ENCODE peak calls at places on chromosomes 16 and 17, in nine cellular contexts. N is NCI-H460, C is Right ventricle myocardium superior, G is choroid plexus epithelial cell, R is HCT116, S is progenitor cell of endocrine pancreas, D is NB4, X is DMS79, F is sigmoid colon. B is an unnamed sample.

GRCh38 chr17:65593870-65594584 is 32.6 kb upstream of the AXIN2 start:
- DNase-seq in X (no peak), S (no peak), D (no peak), R (no peak), G (peak), F (no peak), C (no peak), N (no peak), B (no peak)

GRCh38 chr16:3503513-3503912 is 2.7 kb downstream of the CLUAP1 start:
- DNase-seq in C (peak), G (no peak), R (no peak), D (no peak), F (peak), X (no peak), N (no peak), S (no peak), B (no peak)

GRCh38 chr17:13460646-13461045 is 141.1 kb downstream of the HS3ST3A1 start:
- DNase-seq in C (no peak), R (no peak), X (no peak), D (no peak), G (no peak), S (no peak), F (no peak), N (no peak), B (no peak)

GRCh38 chr16:72470541-72470940 is 298.6 kb upstream of the PMFBP1 start:
- DNase-seq in R (no peak), D (no peak), F (no peak), G (no peak), X (no peak), C (no peak), N (no peak), S (no peak), B (no peak)

GRCh38 chr17:1228752-1229353 is 41.4 kb upstream of the BHLHA9 start:
- DNase-seq in R (no peak), C (no peak), X (no peak), D (peak), G (no peak), N (no peak), F (no peak), S (no peak), B (no peak)

GRCh38 chr17:76523084-76524037 is 14.1 kb downstream of the CYGB start:
- DNase-seq in C (peak), F (peak), N (peak), D (peak), G (peak), X (no peak), S (peak), R (peak), B (peak)

GRCh38 chr16:85144026-85144915 is 32.0 kb upstream of the CIBAR2 start:
- DNase-seq in F (no peak), D (no peak), C (no peak), S (no peak), R (no peak), N (no peak), X (no peak), G (no peak), B (no peak)

GRCh38 chr17:17750881-17751280 is 69.6 kb downstream of the RAI1 start:
- DNase-seq in N (no peak), G (no peak), R (no peak), C (no peak), F (no peak), D (peak), X (no peak), S (no peak), B (no peak)

GRCh38 chr16:85334718-85335583 is 222.7 kb upstream of the CIBAR2 start:
- DNase-seq in R (no peak), X (no peak), N (no peak), G (peak), S (peak), D (no peak), C (no peak), F (no peak), B (peak)

GRCh38 chr17:7323731-7324437 is 5.3 kb downstream of the NEURL4 start:
- DNase-seq in D (peak), X (no peak), G (peak), C (peak), S (peak), N (no peak), R (no peak), F (peak), B (no peak)

GRCh38 chr17:565506-565905 is 149.1 kb downstream of the VPS53 start:
- DNase-seq in R (no peak), D (no peak), F (no peak), G (peak), C (no peak), X (no peak), S (no peak), N (no peak), B (no peak)

GRCh38 chr16:13630292-13630850 is 289.6 kb upstream of the ERCC4 start:
- DNase-seq in R (no peak), N (no peak), S (no peak), F (no peak), X (no peak), G (no peak), D (no peak), C (no peak), B (no peak)

GRCh38 chr17:48181653-48182052 is 74.1 kb downstream of the SNX11 start:
- DNase-seq in F (no peak), S (no peak), R (peak), G (peak), D (peak), X (peak), C (no peak), N (peak), B (peak)

GRCh38 chr17:76071497-76072148 is 694 bp downstream of the SRP68 start:
- DNase-seq in S (no peak), N (no peak), C (no peak), D (no peak), R (no peak), F (no peak), X (no peak), G (no peak), B (no peak)

GRCh38 chr17:76293106-76293505 is 15.0 kb downstream of the QRICH2 start:
- DNase-seq in R (no peak), C (no peak), N (no peak), G (no peak), S (no peak), F (no peak), D (no peak), X (no peak), B (no peak)

GRCh38 chr16:1745181-1745899 is 26.0 kb downstream of the NME3 start:
- DNase-seq in D (no peak), G (peak), N (no peak), F (no peak), R (no peak), S (no peak), X (no peak), C (no peak), B (no peak)

GRCh38 chr17:7348478-7349242 is 3.3 kb upstream of the KCTD11 start:
- DNase-seq in R (no peak), F (no peak), G (no peak), C (no peak), S (no peak), X (no peak), D (peak), N (no peak), B (peak)

GRCh38 chr17:66268247-66268927 is 34.0 kb upstream of the PRKCA start:
- DNase-seq in C (no peak), D (no peak), R (no peak), S (no peak), G (peak), F (no peak), X (no peak), N (no peak), B (no peak)

GRCh38 chr16:50289950-50290764 is 23.8 kb downstream of the ADCY7 start:
- DNase-seq in X (no peak), S (no peak), C (no peak), R (no peak), G (no peak), N (no peak), F (no peak), D (no peak), B (no peak)

GRCh38 chr17:66662496-66662895 is 172.4 kb upstream of the CACNG5 start:
- DNase-seq in C (no peak), F (no peak), X (no peak), S (no peak), G (no peak), R (no peak), D (no peak), N (no peak), B (no peak)

GRCh38 chr17:82949361-82949760 is 109.5 kb upstream of the ZNF750 start:
- DNase-seq in D (no peak), C (peak), R (no peak), S (no peak), N (no peak), X (no peak), F (peak), G (no peak), B (no peak)

GRCh38 chr16:26995522-26995921 is 71.2 kb upstream of the C16orf82 start:
- DNase-seq in R (no peak), D (no peak), F (no peak), X (no peak), N (no peak), C (no peak), G (no peak), S (no peak), B (no peak)

GRCh38 chr17:45341389-45342158 is 24.8 kb upstream of the MAP3K14 start:
- DNase-seq in G (peak), D (peak), S (peak), R (peak), C (peak), N (peak), X (no peak), F (peak), B (peak)

GRCh38 chr16:13793788-13794461 is 126.0 kb upstream of the ERCC4 start:
- DNase-seq in R (no peak), F (peak), X (no peak), C (no peak), G (no peak), S (no peak), D (no peak), N (no peak), B (peak)

GRCh38 chr16:72927199-72928088 is 120.5 kb downstream of the ZFHX3 start:
- DNase-seq in D (peak), F (peak), G (peak), X (peak), C (no peak), S (no peak), N (peak), R (no peak), B (peak)

GRCh38 chr17:21039839-21040575 is 2.8 kb downstream of the USP22 start:
- DNase-seq in R (peak), C (no peak), S (no peak), D (peak), N (peak), G (peak), F (peak), X (no peak), B (peak)

GRCh38 chr17:67754001-67754400 is 36.3 kb downstream of the NOL11 start:
- DNase-seq in F (no peak), R (no peak), N (no peak), G (no peak), D (no peak), S (no peak), C (no peak), X (no peak), B (no peak)

GRCh38 chr17:17808706-17809432 is 27.9 kb downstream of the SREBF1 start:
- DNase-seq in D (peak), X (no peak), S (no peak), C (no peak), F (peak), R (no peak), G (no peak), N (no peak), B (no peak)

GRCh38 chr16:23274968-23275367 is 27.1 kb upstream of the SCNN1B start:
- DNase-seq in G (peak), F (no peak), N (no peak), R (peak), D (no peak), C (no peak), X (no peak), S (no peak), B (peak)

GRCh38 chr16:49671325-49671724 is 184.6 kb downstream of the ZNF423 start:
- DNase-seq in X (no peak), S (no peak), N (no peak), G (no peak), R (no peak), C (no peak), F (no peak), D (no peak), B (no peak)

GRCh38 chr17:7330099-7331015 is 1.2 kb upstream of the NEURL4 start:
- DNase-seq in N (peak), G (peak), C (peak), R (peak), X (peak), D (peak), F (peak), S (peak), B (peak)

GRCh38 chr17:81684442-81684911 is 666 bp downstream of the HGS start:
- DNase-seq in G (no peak), F (no peak), C (no peak), D (no peak), X (no peak), S (no peak), R (no peak), N (peak), B (no peak)

GRCh38 chr17:75839942-75840778 is 4.0 kb downstream of the UNC13D start:
- DNase-seq in N (no peak), F (peak), R (no peak), G (no peak), X (no peak), S (no peak), D (no peak), C (no peak), B (no peak)

GRCh38 chr17:6241381-6241780 is 171.2 kb downstream of the WSCD1 start:
- DNase-seq in S (no peak), X (no peak), C (no peak), F (no peak), G (no peak), N (no peak), R (no peak), D (no peak), B (no peak)

GRCh38 chr16:23423496-23424049 is 29.4 kb downstream of the COG7 start:
- DNase-seq in F (peak), S (no peak), C (peak), R (peak), D (no peak), N (peak), G (peak), X (peak), B (peak)

GRCh38 chr16:50213939-50214519 is 52.3 kb upstream of the ADCY7 start:
- DNase-seq in N (peak), S (no peak), D (peak), X (no peak), F (no peak), G (peak), R (peak), C (no peak), B (peak)

GRCh38 chr17:37493249-37494027 is 3.7 kb downstream of the DUSP14 start:
- DNase-seq in D (no peak), R (peak), F (no peak), X (no peak), G (peak), N (no peak), S (no peak), C (no peak), B (no peak)

GRCh38 chr16:73057369-73058210 is 9.7 kb upstream of the ZFHX3 start:
- DNase-seq in N (no peak), C (peak), D (peak), G (no peak), R (no peak), X (no peak), F (no peak), S (peak), B (peak)

GRCh38 chr17:77256710-77257109 is 115.9 kb downstream of the SEC14L1 start:
- DNase-seq in R (no peak), F (no peak), D (no peak), C (no peak), X (peak), S (no peak), G (no peak), N (no peak), B (no peak)